ENCODE peak calls at places on chromosomes 5 and 9, in six cellular contexts. U is colonic mucosa, D is OCI-LY7, L is astrocyte, R is spleen, Z is Peyer's patch. K is an unnamed sample.

GRCh38 chr5:35046754-35047153 is 995 bp downstream of the AGXT2 start:
- DNase-seq in U (no peak), D (no peak), L (peak; percentile 94), R (no peak), Z (no peak), K (no peak)

GRCh38 chr5:104659497-104659896 is 1096.9 kb upstream of the NUDT12 start:
- DNase-seq in U (no peak), D (no peak), L (no peak), R (no peak), Z (no peak), K (no peak)

GRCh38 chr5:55633574-55634203 is 78.4 kb downstream of the SLC38A9 start:
- DNase-seq in U (peak; percentile 50), D (no peak), L (peak; percentile 88), R (no peak), Z (no peak), K (peak; percentile 15)

GRCh38 chr9:5301544-5301943 is 3.0 kb downstream of the RLN2 start:
- DNase-seq in U (no peak), D (no peak), L (no peak), R (no peak), Z (no peak), K (no peak)

GRCh38 chr9:105007143-105007542 is 79.2 kb upstream of the ABCA1 start:
- DNase-seq in U (no peak), D (no peak), L (peak; percentile 95), R (no peak), Z (peak; percentile 57), K (no peak)

GRCh38 chr5:14801792-14802191 is 69.8 kb downstream of the ANKH start:
- DNase-seq in U (no peak), D (peak; percentile 59), L (no peak), R (no peak), Z (no peak), K (no peak)

GRCh38 chr5:179765400-179765799 is 28.4 kb upstream of the LTC4S start:
- DNase-seq in U (no peak), D (no peak), L (peak; percentile 92), R (peak; percentile 63), Z (no peak), K (no peak)

GRCh38 chr9:133647148-133647547 is 11.0 kb downstream of the DBH start:
- DNase-seq in U (no peak), D (no peak), L (no peak), R (no peak), Z (no peak), K (no peak)

GRCh38 chr9:137393176-137394150 is 29.5 kb downstream of the EXD3 start:
- DNase-seq in U (no peak), D (no peak), L (no peak), R (no peak), Z (no peak), K (no peak)

GRCh38 chr9:124012368-124013262 is 1.0 kb downstream of the LHX2 start:
- DNase-seq in U (no peak), D (no peak), L (no peak), R (peak; percentile 67), Z (no peak), K (no peak)

GRCh38 chr5:77129386-77129785 is 42.3 kb upstream of the ZBED3 start:
- DNase-seq in U (no peak), D (peak; percentile 24), L (peak; percentile 5), R (no peak), Z (no peak), K (no peak)

GRCh38 chr9:32395483-32396216 is 11.2 kb downstream of the ACO1 start:
- DNase-seq in U (no peak), D (no peak), L (peak; percentile 92), R (no peak), Z (no peak), K (no peak)

GRCh38 chr9:93097496-93098205 is 1.6 kb downstream of the CARD19 start:
- DNase-seq in U (peak; percentile 51), D (no peak), L (no peak), R (peak; percentile 86), Z (no peak), K (no peak)

GRCh38 chr5:157279605-157280239 is 13.8 kb downstream of the CYFIP2 start:
- DNase-seq in U (no peak), D (no peak), L (no peak), R (no peak), Z (no peak), K (no peak)

GRCh38 chr5:31366941-31367340 is 165.0 kb downstream of the DROSHA start:
- DNase-seq in U (no peak), D (no peak), L (peak; percentile 65), R (no peak), Z (no peak), K (no peak)

GRCh38 chr5:119397518-119398380 is 41.9 kb downstream of the TNFAIP8 start:
- DNase-seq in U (no peak), D (no peak), L (peak; percentile 75), R (no peak), Z (no peak), K (peak; percentile 24)

GRCh38 chr9:115133649-115134048 is 15.7 kb upstream of the TNC start:
- DNase-seq in U (no peak), D (no peak), L (peak; percentile 95), R (no peak), Z (no peak), K (no peak)

GRCh38 chr5:94618029-94618492 is 343 bp downstream of the KIAA0825 start:
- DNase-seq in U (peak; percentile 78), D (peak; percentile 16), L (peak; percentile 69), R (no peak), Z (peak; percentile 89), K (no peak)

GRCh38 chr5:14190194-14191164 is 47.3 kb downstream of the TRIO start:
- DNase-seq in U (no peak), D (no peak), L (peak; percentile 100), R (no peak), Z (no peak), K (no peak)

GRCh38 chr5:158382473-158382872 is 523.5 kb upstream of the CLINT1 start:
- DNase-seq in U (peak; percentile 40), D (no peak), L (peak; percentile 95), R (no peak), Z (peak; percentile 61), K (no peak)

GRCh38 chr5:78129632-78130031 is 164.9 kb downstream of the AP3B1 start:
- DNase-seq in U (no peak), D (no peak), L (no peak), R (no peak), Z (no peak), K (no peak)

GRCh38 chr5:68762201-68762600 is 331.6 kb upstream of the SLC30A5 start:
- DNase-seq in U (no peak), D (no peak), L (no peak), R (no peak), Z (no peak), K (no peak)

DNA sequence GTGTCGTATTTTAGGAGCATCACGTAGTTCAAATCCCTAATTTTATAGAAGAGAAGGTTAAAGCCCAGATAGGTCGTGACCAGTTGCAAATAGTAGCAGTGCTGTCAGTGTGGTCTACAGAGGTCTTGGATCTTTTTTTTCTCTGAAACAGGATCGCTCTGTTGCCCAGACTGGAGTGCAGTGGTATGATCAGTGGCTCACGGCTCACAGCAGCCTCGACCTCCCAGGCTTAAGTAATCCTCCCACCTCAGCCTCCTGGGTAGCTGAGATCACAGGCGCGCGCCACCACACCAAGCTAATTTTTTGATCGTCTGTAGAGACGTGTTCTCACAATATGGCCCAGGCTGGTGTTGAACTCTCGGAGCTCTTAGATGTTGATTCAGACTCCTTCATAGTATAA is 2.2 kb downstream of the MATR3 start:
- DNase-seq in U (no peak), D (no peak), L (no peak), R (no peak), Z (no peak), K (no peak)
- H3K4me3 ChIP-seq in U (peak overlapping the region; percentile 85), D (peak overlapping the region; percentile 97), L (peak overlapping the region; percentile 96), R (peak overlapping the region; percentile 82), Z (no peak overlapping the region), K (peak overlapping the region; percentile 100)

DNA sequence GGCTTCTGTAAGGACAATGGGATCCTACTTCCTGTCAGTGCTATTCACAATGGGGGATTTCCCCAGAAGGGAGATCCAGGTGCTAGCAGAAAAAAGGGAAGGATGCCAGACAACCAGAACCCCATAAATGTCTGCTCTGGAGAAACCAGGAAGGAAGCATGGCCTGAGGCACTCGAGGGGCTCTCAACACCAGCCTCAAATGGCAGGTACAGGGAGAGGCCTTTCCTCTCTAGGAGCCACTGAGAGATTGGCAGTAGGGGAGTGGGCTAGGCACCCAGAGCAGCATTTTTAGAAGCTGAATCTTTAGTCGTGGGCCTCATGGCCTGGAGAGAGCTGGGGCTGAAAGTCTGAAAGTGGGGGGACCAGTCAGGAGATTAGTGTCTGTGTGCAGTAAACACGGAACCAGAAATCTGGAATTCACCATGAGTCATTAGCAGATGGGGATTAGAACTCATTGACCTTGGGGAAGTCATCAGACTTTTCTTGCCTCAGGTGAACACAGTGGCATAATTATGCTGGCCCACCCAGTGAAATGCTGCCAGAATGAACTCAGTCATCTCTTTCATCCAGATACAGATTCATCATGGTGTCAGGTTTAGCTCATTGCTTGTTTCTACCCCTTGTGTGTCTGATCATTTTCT is 28.3 kb downstream of the ARHGEF28 start:
- DNase-seq in U (no peak), D (no peak), L (peak; percentile 30), R (no peak), Z (no peak), K (no peak)
- H3K27ac ChIP-seq in U (no peak overlapping the region), D (no peak overlapping the region), L (no peak overlapping the region), R (no peak overlapping the region), Z (no peak overlapping the region), K (no peak overlapping the region)

DNA sequence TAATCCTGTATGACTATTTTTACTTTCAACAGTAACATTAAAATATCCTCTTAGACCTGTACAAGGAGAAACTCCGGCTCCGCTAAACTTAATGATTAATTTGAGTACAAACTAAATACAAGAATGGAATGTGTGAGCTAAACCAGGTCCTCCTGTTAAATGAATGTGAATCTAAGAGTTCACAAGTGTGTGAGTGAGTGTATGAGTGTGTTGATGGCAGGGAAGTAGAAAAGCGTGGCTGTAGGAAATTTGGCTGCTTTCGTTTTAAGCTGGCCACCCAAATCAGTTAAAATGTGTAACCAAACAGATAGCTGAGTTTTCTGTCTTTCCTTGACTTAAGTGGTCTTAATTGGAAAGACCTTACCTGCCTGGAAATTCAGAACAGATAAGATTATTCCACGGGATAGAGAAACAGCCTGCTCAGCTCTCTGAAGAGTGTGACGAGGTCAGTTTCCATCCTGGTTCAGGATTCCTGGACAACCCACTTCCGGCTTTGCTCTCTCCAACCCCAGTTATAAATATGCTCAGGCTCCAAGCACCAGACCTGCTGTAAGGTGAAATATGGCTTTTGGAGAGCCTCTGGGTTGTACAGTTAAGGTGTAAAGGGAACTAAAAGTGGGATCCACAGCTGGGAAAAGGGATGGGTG is 908.6 kb upstream of the EDIL3 start:
- DNase-seq in U (no peak), D (no peak), L (no peak), R (no peak), Z (no peak), K (no peak)
- H3K4me3 ChIP-seq in U (peak overlapping the region; percentile 27), D (no peak overlapping the region), L (no peak overlapping the region), R (peak overlapping the region; percentile 5), Z (no peak overlapping the region), K (no peak overlapping the region)

DNA sequence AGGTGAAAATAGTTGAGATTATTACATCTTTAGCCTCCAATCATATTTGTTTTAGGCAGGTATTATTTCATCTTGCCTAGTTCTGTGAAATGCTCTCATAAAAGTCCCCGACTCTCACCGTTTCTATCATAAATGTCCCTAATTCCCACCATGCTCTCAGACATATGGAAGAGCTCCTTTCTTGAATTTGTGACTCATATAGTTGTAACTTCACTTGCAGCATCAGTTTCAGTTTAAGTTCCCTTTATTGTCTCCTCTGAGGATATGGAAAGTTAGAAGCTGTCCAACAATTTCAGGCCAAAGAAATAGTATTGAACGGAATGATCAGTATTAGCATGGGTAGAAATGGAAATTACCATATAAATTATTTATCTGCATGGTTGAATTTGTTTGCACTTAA is 187.5 kb upstream of the NR4A3 start:
- DNase-seq in U (no peak), D (no peak), L (no peak), R (no peak), Z (no peak), K (no peak)
- H3K27ac ChIP-seq in U (no peak overlapping the region), D (no peak overlapping the region), L (no peak overlapping the region), R (no peak overlapping the region), Z (no peak overlapping the region), K (no peak overlapping the region)

GRCh38 chr5:92320446-92320845 is 937.3 kb upstream of the ARRDC3 start:
- DNase-seq in U (no peak), D (no peak), L (no peak), R (no peak), Z (no peak), K (no peak)
- H3K4me3 ChIP-seq in U (no peak overlapping the region), D (no peak overlapping the region), L (no peak overlapping the region), R (no peak overlapping the region), Z (no peak overlapping the region), K (no peak overlapping the region)